ENCODE peak calls at places on chromosome 22, in nine cellular contexts. W is HEK293T; Q is A549; V is H1; U is AG10803; J is GM12864; C is iPS DF 19.7; O is stimulated activated naive CD4-positive, alpha-beta T cell treated with Interleukin-2 at 50 U/mL for 16 hours; L is stomach. S is an unnamed sample.

GRCh38 chr22:45144928-45145327 is 18.8 kb upstream of the NUP50 start:
- DNase-seq in O (no peak), U (no peak), Q (no peak), L (no peak), J (no peak), C (no peak), W (no peak), V (no peak), S (no peak)

GRCh38 chr22:27843441-27843840 is 41.9 kb upstream of the MN1 start:
- DNase-seq in J (no peak), L (no peak), Q (no peak), W (no peak), V (no peak), O (no peak), U (no peak), C (no peak), S (no peak)

GRCh38 chr22:36445158-36445668 is 36.2 kb downstream of the TXN2 start:
- DNase-seq in O (no peak), V (no peak), C (no peak), Q (no peak), U (peak; percentile 89), L (no peak), J (no peak), W (no peak), S (peak; percentile 63)

GRCh38 chr22:17264321-17265052 is 45.3 kb upstream of the ADA2 start:
- DNase-seq in J (no peak), O (no peak), W (no peak), L (no peak), U (peak; percentile 12), V (no peak), C (peak; percentile 79), Q (no peak), S (no peak)

GRCh38 chr22:37559901-37560681 is at the start of gene CDC42EP1:
- DNase-seq in W (peak; percentile 77), L (peak; percentile 74), U (peak; percentile 64), Q (no peak), O (no peak), C (no peak), V (no peak), J (no peak), S (no peak)

GRCh38 chr22:35457729-35458546 is 58.0 kb downstream of the MCM5 start:
- DNase-seq in Q (no peak), V (no peak), W (no peak), U (no peak), L (no peak), C (no peak), O (no peak), J (no peak), S (no peak)

GRCh38 chr22:37165066-37165465 is 15.3 kb upstream of the IL2RB start:
- DNase-seq in Q (no peak), O (no peak), C (no peak), J (no peak), W (no peak), L (no peak), U (no peak), V (no peak), S (no peak)

GRCh38 chr22:50542416-50542927 is 3.2 kb upstream of the KLHDC7B start:
- DNase-seq in L (no peak), O (peak; percentile 16), Q (no peak), U (no peak), C (no peak), V (no peak), J (peak; percentile 89), W (no peak), S (peak; percentile 84)

GRCh38 chr22:44972363-44973083 is 37.3 kb downstream of the PHF21B start:
- DNase-seq in C (no peak), O (peak; percentile 33), L (no peak), Q (no peak), U (no peak), J (no peak), V (no peak), W (no peak), S (no peak)

GRCh38 chr22:28208036-28208435 is 289.0 kb upstream of the PITPNB start:
- DNase-seq in Q (no peak), U (no peak), L (no peak), J (no peak), V (no peak), W (no peak), C (no peak), O (no peak), S (no peak)

GRCh38 chr22:47608421-47608820 is 846.0 kb downstream of the TBC1D22A start:
- DNase-seq in W (no peak), V (no peak), U (no peak), L (no peak), O (no peak), C (no peak), Q (no peak), J (no peak), S (no peak)

GRCh38 chr22:49961601-49962011 is 1.0 kb downstream of the PIM3 start:
- DNase-seq in O (no peak), W (no peak), U (no peak), J (no peak), Q (no peak), V (no peak), L (no peak), C (no peak), S (no peak)

GRCh38 chr22:40348025-40348658 is 1.8 kb downstream of the ADSL start:
- DNase-seq in W (peak; percentile 71), Q (peak; percentile 46), C (no peak), J (no peak), V (no peak), O (peak; percentile 62), U (peak; percentile 69), L (peak; percentile 58), S (peak; percentile 53)

GRCh38 chr22:45328822-45329535 is 19.2 kb downstream of the FAM118A start:
- DNase-seq in V (no peak), U (peak; percentile 31), C (no peak), J (no peak), L (no peak), O (no peak), Q (no peak), W (no peak), S (no peak)

GRCh38 chr22:19984201-19984753 is 32.3 kb downstream of the ARVCF start:
- DNase-seq in L (no peak), J (no peak), V (no peak), C (no peak), Q (peak; percentile 61), W (peak; percentile 69), O (no peak), U (peak; percentile 57), S (no peak)

GRCh38 chr22:20429254-20430100 is 8.1 kb downstream of the SCARF2 start:
- DNase-seq in L (peak; percentile 83), C (no peak), U (no peak), J (no peak), V (no peak), Q (no peak), O (peak; percentile 80), W (no peak), S (peak; percentile 59)

GRCh38 chr22:28883917-28884753 is 763 bp downstream of the ZNRF3 start:
- DNase-seq in J (no peak), L (peak; percentile 43), Q (peak; percentile 18), W (peak; percentile 55), V (no peak), C (no peak), O (no peak), U (peak; percentile 37), S (no peak)

GRCh38 chr22:27624705-27625104 is 176.9 kb downstream of the MN1 start:
- DNase-seq in V (no peak), C (no peak), U (peak; percentile 20), L (no peak), Q (no peak), J (no peak), W (no peak), O (no peak), S (no peak)

GRCh38 chr22:40855104-40855959 is 1.1 kb downstream of the ST13 start:
- DNase-seq in O (peak; percentile 4), V (no peak), U (peak; percentile 49), C (no peak), L (no peak), Q (no peak), W (no peak), J (no peak), S (peak; percentile 46)

GRCh38 chr22:28027453-28028448 is 108.7 kb upstream of the PITPNB start:
- DNase-seq in L (no peak), W (no peak), J (no peak), Q (no peak), V (no peak), O (no peak), U (no peak), C (no peak), S (no peak)

GRCh38 chr22:20569059-20570058 is 61.9 kb downstream of the MED15 start:
- DNase-seq in U (peak; percentile 100), L (peak; percentile 71), C (no peak), V (no peak), J (no peak), Q (peak; percentile 87), W (no peak), O (peak; percentile 64), S (peak; percentile 84)

GRCh38 chr22:24474221-24474620 is 20.9 kb upstream of the UPB1 start:
- DNase-seq in V (no peak), C (no peak), U (peak; percentile 91), W (no peak), J (no peak), Q (no peak), L (no peak), O (no peak), S (no peak)

GRCh38 chr22:46245515-46245914 is 4.6 kb downstream of the CDPF1 start:
- DNase-seq in Q (no peak), O (no peak), V (no peak), L (no peak), J (no peak), C (no peak), W (no peak), U (no peak), S (no peak)